ENCODE peak calls at places on chromosomes 6 and 20, in six cellular contexts. F is AG09319, P is OCI-LY7, K is NCI-H1436, C is nucleus accumbens, Y is DMS153. T is an unnamed sample.

GRCh38 chr6:3892613-3893012 is 43.4 kb downstream of the FAM50B start:
- DNase-seq in C (no peak), F (no peak), Y (no peak), K (no peak), P (no peak), T (no peak)

GRCh38 chr6:40232698-40233097 is 298.4 kb upstream of the MOCS1 start:
- DNase-seq in C (no peak), K (no peak), F (no peak), Y (no peak), P (no peak), T (no peak)

GRCh38 chr6:16069222-16069621 is 59.7 kb upstream of the MYLIP start:
- DNase-seq in P (no peak), C (no peak), F (no peak), Y (no peak), K (no peak), T (no peak)

GRCh38 chr20:10823585-10823984 is 149.8 kb upstream of the JAG1 start:
- DNase-seq in C (no peak), K (no peak), P (no peak), Y (no peak), F (no peak), T (no peak)

GRCh38 chr6:42450314-42451145 is 1.2 kb downstream of the TRERF1 start:
- DNase-seq in F (no peak), K (no peak), C (no peak), Y (no peak), P (peak), T (no peak)

GRCh38 chr20:60937581-60937980 is 314.5 kb upstream of the CDH4 start:
- DNase-seq in K (no peak), Y (no peak), C (no peak), P (no peak), F (no peak), T (no peak)

GRCh38 chr6:35664945-35665344 is 23.8 kb downstream of the FKBP5 start:
- DNase-seq in P (no peak), K (no peak), C (no peak), Y (no peak), F (no peak), T (no peak)

GRCh38 chr20:1440024-1440423 is 26.6 kb downstream of the NSFL1C start:
- DNase-seq in K (no peak), Y (peak), P (peak), F (no peak), C (no peak), T (no peak)

GRCh38 chr6:90328004-90328403 is 31.4 kb upstream of the BACH2 start:
- DNase-seq in K (no peak), P (no peak), F (no peak), C (no peak), Y (no peak), T (no peak)

GRCh38 chr20:63652192-63652980 is 838 bp downstream of the STMN3 start:
- DNase-seq in Y (no peak), F (no peak), K (peak), C (no peak), P (no peak), T (no peak)

GRCh38 chr6:160203522-160203921 is 55.1 kb downstream of the SLC22A2 start:
- DNase-seq in C (no peak), F (no peak), Y (no peak), P (no peak), K (no peak), T (no peak)

GRCh38 chr6:122491915-122492537 is 20.4 kb upstream of the SERINC1 start:
- DNase-seq in K (peak), Y (peak), F (no peak), C (no peak), P (peak), T (peak)

GRCh38 chr6:29547573-29547972 is 12.0 kb downstream of the UBD start:
- DNase-seq in C (no peak), P (no peak), Y (no peak), K (no peak), F (no peak), T (no peak)

GRCh38 chr6:142820336-142821016 is 124.5 kb downstream of the HIVEP2 start:
- DNase-seq in P (no peak), Y (no peak), K (no peak), C (no peak), F (no peak), T (no peak)

GRCh38 chr6:124073021-124073420 is 269.4 kb downstream of the NKAIN2 start:
- DNase-seq in Y (no peak), F (no peak), P (no peak), C (no peak), K (no peak), T (no peak)